ENCODE peak calls at places on chromosomes 3 and 15, in six cellular contexts. One of them, this sample, is unnamed.

GRCh38 chr15:58430224-58430787 is 1.5 kb upstream of the LIPC start:
- DNase-seq in adrenal gland: no peak
- DNase-seq in pancreas: no peak
- DNase-seq in mesendoderm: no peak
- DNase-seq in upper lobe of right lung: no peak
- DNase-seq in uterus: no peak
- DNase-seq in this sample: no peak

GRCh38 chr3:112074006-112074405 is 12.2 kb upstream of the C3orf52 start:
- DNase-seq in adrenal gland: no peak
- DNase-seq in pancreas: no peak
- DNase-seq in mesendoderm: no peak
- DNase-seq in upper lobe of right lung: no peak
- DNase-seq in uterus: no peak
- DNase-seq in this sample: no peak

GRCh38 chr15:82043726-82044372 is 2.0 kb downstream of the MEX3B start:
- DNase-seq in adrenal gland: no peak
- DNase-seq in pancreas: peak; percentile 57
- DNase-seq in mesendoderm: peak; percentile 19
- DNase-seq in upper lobe of right lung: no peak
- DNase-seq in uterus: peak; percentile 30
- DNase-seq in this sample: no peak

GRCh38 chr3:48926425-48927392 is 8.1 kb downstream of the ARIH2 start:
- DNase-seq in adrenal gland: no peak
- DNase-seq in pancreas: no peak
- DNase-seq in mesendoderm: no peak
- DNase-seq in upper lobe of right lung: no peak
- DNase-seq in uterus: no peak
- DNase-seq in this sample: no peak

GRCh38 chr3:67296039-67296892 is 298.2 kb downstream of the KBTBD8 start:
- DNase-seq in adrenal gland: no peak
- DNase-seq in pancreas: no peak
- DNase-seq in mesendoderm: peak; percentile 93
- DNase-seq in upper lobe of right lung: no peak
- DNase-seq in uterus: no peak
- DNase-seq in this sample: no peak

GRCh38 chr3:49873623-49874022 is 3.9 kb upstream of the CAMKV start:
- DNase-seq in adrenal gland: no peak
- DNase-seq in pancreas: no peak
- DNase-seq in mesendoderm: no peak
- DNase-seq in upper lobe of right lung: no peak
- DNase-seq in uterus: no peak
- DNase-seq in this sample: no peak

GRCh38 chr15:43522247-43522646 is 4.8 kb downstream of the MAP1A start:
- DNase-seq in adrenal gland: no peak
- DNase-seq in pancreas: no peak
- DNase-seq in mesendoderm: no peak
- DNase-seq in upper lobe of right lung: no peak
- DNase-seq in uterus: no peak
- DNase-seq in this sample: no peak

GRCh38 chr3:145678401-145678800 is 482.6 kb downstream of the PLOD2 start:
- DNase-seq in adrenal gland: no peak
- DNase-seq in pancreas: no peak
- DNase-seq in mesendoderm: peak; percentile 6
- DNase-seq in upper lobe of right lung: no peak
- DNase-seq in uterus: no peak
- DNase-seq in this sample: no peak

GRCh38 chr15:60070838-60071493 is 66.9 kb downstream of the FOXB1 start:
- DNase-seq in adrenal gland: no peak
- DNase-seq in pancreas: no peak
- DNase-seq in mesendoderm: no peak
- DNase-seq in upper lobe of right lung: no peak
- DNase-seq in uterus: no peak
- DNase-seq in this sample: no peak

GRCh38 chr3:188573929-188574317 is 420.0 kb downstream of the LPP start:
- DNase-seq in adrenal gland: no peak
- DNase-seq in pancreas: no peak
- DNase-seq in mesendoderm: no peak
- DNase-seq in upper lobe of right lung: no peak
- DNase-seq in uterus: no peak
- DNase-seq in this sample: no peak

GRCh38 chr3:99933971-99934750 is 116.5 kb downstream of the CMSS1 start:
- DNase-seq in adrenal gland: no peak
- DNase-seq in pancreas: no peak
- DNase-seq in mesendoderm: peak; percentile 98
- DNase-seq in upper lobe of right lung: no peak
- DNase-seq in uterus: no peak
- DNase-seq in this sample: no peak

DNA sequence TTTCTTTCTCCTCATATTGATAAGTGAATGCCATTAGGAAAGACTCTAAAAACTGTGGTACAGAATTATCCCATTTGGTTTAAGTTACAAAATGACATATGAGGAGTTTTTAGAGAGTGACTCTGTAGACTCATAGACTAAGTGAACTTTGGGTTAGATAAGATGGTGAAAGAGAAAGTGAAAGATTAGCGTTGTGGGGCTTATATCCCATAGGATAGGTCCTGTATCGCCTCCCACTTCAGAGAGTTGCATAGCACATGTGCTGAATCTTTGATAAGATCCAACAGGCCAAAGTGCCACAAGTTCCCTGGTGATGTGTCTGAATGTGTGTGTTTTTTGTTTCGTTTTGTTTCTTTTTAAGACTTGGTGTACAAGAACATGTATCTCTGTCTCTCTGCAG is 666.9 kb downstream of the MECOM start:
- DNase-seq in adrenal gland: no peak
- DNase-seq in pancreas: no peak
- DNase-seq in mesendoderm: no peak
- DNase-seq in upper lobe of right lung: no peak
- DNase-seq in uterus: no peak
- DNase-seq in this sample: no peak
- H3K4me3 ChIP-seq in adrenal gland: no peak overlapping the region
- H3K4me3 ChIP-seq in pancreas: no peak overlapping the region
- H3K4me3 ChIP-seq in mesendoderm: no peak overlapping the region
- H3K4me3 ChIP-seq in upper lobe of right lung: no peak overlapping the region
- H3K4me3 ChIP-seq in uterus: no peak overlapping the region
- H3K4me3 ChIP-seq in this sample: no peak overlapping the region

GRCh38 chr3:5186089-5186853 is 1.2 kb upstream of the EDEM1 start:
- DNase-seq in adrenal gland: no peak
- DNase-seq in pancreas: no peak
- DNase-seq in mesendoderm: no peak
- DNase-seq in upper lobe of right lung: no peak
- DNase-seq in uterus: no peak
- DNase-seq in this sample: no peak

GRCh38 chr3:5186854-5187151 is 704 bp upstream of the EDEM1 start:
- DNase-seq in adrenal gland: no peak
- DNase-seq in pancreas: no peak
- DNase-seq in mesendoderm: no peak
- DNase-seq in upper lobe of right lung: no peak
- DNase-seq in uterus: no peak
- DNase-seq in this sample: no peak

GRCh38 chr3:5187920-5188418 is 462 bp downstream of the EDEM1 start:
- DNase-seq in adrenal gland: peak; percentile 56
- DNase-seq in pancreas: peak; percentile 77
- DNase-seq in mesendoderm: peak; percentile 65
- DNase-seq in upper lobe of right lung: peak; percentile 85
- DNase-seq in uterus: peak; percentile 31
- DNase-seq in this sample: peak; percentile 58

GRCh38 chr3:5188419-5189405 is 1.2 kb downstream of the EDEM1 start:
- DNase-seq in adrenal gland: no peak
- DNase-seq in pancreas: peak; percentile 59
- DNase-seq in mesendoderm: peak; percentile 69
- DNase-seq in upper lobe of right lung: peak; percentile 79
- DNase-seq in uterus: no peak
- DNase-seq in this sample: peak; percentile 65

DNA sequence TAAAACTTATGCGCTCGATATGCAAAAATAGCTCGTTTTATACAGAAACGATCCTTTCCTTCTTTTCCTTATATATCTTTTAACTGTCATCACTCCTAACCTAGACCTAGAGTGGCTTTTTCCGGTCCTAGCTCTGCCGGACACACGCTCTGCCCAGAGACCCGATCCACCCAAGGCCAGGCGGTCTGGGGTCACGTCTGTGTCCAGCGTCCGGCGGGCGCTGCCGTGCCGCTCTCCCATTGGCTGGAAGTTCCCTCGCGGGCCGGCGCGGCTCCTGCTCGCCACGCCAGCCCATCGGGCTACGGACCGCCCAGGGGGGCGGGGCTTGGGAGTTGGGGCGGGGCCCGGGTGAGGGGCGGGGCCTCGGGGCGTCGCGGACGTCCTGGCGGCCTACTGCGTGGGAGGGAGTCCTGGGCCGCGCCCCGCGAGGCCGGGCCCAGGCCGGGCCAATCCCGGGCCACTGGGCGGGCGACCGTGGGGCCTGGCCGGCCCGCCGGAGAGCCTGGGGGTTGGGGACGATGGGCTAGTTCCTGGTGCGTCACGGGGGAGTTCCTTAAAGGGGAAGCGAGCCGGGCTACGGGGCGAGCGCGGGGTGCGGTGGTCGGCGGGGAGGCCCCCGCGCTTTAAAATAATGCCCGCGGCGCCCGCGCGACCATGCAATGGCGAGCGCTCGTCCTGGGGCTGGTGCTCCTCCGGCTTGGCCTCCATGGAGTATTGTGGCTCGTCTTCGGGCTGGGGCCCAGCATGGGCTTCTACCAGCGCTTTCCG is at the start of gene EDEM1:
- DNase-seq in adrenal gland: peak; percentile 97
- DNase-seq in pancreas: peak; percentile 100
- DNase-seq in mesendoderm: peak; percentile 96
- DNase-seq in upper lobe of right lung: peak; percentile 98
- DNase-seq in uterus: peak; percentile 91
- DNase-seq in this sample: peak; percentile 94
- H3K4me1 ChIP-seq in adrenal gland: peaks cover 4% of the 10 kb centered on the region
- H3K4me1 ChIP-seq in pancreas: peaks cover 13% of the 10 kb centered on the region
- H3K4me1 ChIP-seq in mesendoderm: peaks cover 8% of the 10 kb centered on the region
- H3K4me1 ChIP-seq in upper lobe of right lung: peaks cover 46% of the 10 kb centered on the region
- H3K4me1 ChIP-seq in uterus: peaks cover 7% of the 10 kb centered on the region
- H3K4me1 ChIP-seq in this sample: peaks cover 16% of the 10 kb centered on the region

GRCh38 chr3:125211523-125212095 is 939 bp downstream of the SLC12A8 start:
- DNase-seq in adrenal gland: no peak
- DNase-seq in pancreas: no peak
- DNase-seq in mesendoderm: no peak
- DNase-seq in upper lobe of right lung: no peak
- DNase-seq in uterus: no peak
- DNase-seq in this sample: no peak
- H3K4me3 ChIP-seq in adrenal gland: no peak overlapping the region
- H3K4me3 ChIP-seq in pancreas: peak overlapping the region; percentile 72
- H3K4me3 ChIP-seq in mesendoderm: peak overlapping the region; percentile 62
- H3K4me3 ChIP-seq in upper lobe of right lung: peak overlapping the region; percentile 63
- H3K4me3 ChIP-seq in uterus: no peak overlapping the region
- H3K4me3 ChIP-seq in this sample: no peak overlapping the region

GRCh38 chr3:120452816-120453215 is 2.0 kb upstream of the FSTL1 start:
- DNase-seq in adrenal gland: no peak
- DNase-seq in pancreas: no peak
- DNase-seq in mesendoderm: no peak
- DNase-seq in upper lobe of right lung: no peak
- DNase-seq in uterus: no peak
- DNase-seq in this sample: no peak

GRCh38 chr3:120450261-120450913 is 405 bp downstream of the FSTL1 start:
- DNase-seq in adrenal gland: peak; percentile 46
- DNase-seq in pancreas: peak; percentile 74
- DNase-seq in mesendoderm: peak; percentile 61
- DNase-seq in upper lobe of right lung: peak; percentile 73
- DNase-seq in uterus: peak; percentile 39
- DNase-seq in this sample: no peak

GRCh38 chr3:120449701-120450216 is 1.0 kb downstream of the FSTL1 start:
- DNase-seq in adrenal gland: no peak
- DNase-seq in pancreas: no peak
- DNase-seq in mesendoderm: no peak
- DNase-seq in upper lobe of right lung: no peak
- DNase-seq in uterus: peak; percentile 49
- DNase-seq in this sample: no peak

GRCh38 chr3:120451670-120452220 is 953 bp upstream of the FSTL1 start:
- DNase-seq in adrenal gland: no peak
- DNase-seq in pancreas: no peak
- DNase-seq in mesendoderm: peak; percentile 84
- DNase-seq in upper lobe of right lung: no peak
- DNase-seq in uterus: no peak
- DNase-seq in this sample: no peak

DNA sequence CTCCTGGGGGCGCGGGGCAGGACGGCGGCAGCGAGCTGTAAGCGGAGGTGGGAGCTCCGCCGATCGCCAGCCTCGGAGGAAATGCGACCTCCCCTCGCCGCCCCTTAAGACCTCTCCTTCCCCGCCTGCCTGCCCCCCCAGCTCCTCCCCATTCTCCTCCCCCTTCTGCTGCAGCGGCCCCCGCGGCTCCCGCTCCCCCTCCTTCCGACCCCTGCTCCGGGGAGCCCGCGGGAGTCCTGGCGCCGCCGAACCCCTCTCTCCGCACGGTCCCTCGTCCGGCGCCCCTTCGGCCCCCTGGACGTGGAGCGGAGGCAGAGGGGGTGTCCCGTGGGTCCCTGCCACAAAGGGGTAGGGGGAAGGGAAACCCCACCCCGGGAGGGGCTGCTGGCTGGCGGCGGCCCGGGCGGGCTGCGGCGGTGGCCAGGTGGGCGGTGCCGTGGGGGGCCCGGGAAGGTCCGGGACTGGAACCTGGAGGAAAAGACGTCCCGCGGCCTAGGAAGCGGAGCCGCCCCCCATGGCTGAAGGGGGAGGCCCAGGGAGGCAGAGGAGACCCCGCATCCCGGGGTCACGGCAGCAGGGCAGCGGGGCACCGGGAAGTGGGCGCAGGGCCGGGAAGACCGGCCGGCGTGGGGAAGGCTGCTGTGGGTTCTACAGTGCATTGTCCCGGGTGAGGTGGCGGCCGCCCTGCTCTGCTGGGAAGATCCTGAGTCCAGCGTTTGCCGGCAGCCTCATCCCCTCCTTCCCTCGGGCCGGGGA is at the start of gene FSTL1:
- DNase-seq in adrenal gland: peak; percentile 66
- DNase-seq in pancreas: no peak
- DNase-seq in mesendoderm: peak; percentile 89
- DNase-seq in upper lobe of right lung: peak; percentile 62
- DNase-seq in uterus: peak; percentile 78
- DNase-seq in this sample: no peak
- H3K4me1 ChIP-seq in adrenal gland: peaks cover 24% of the 10 kb centered on the region
- H3K4me1 ChIP-seq in pancreas: peaks cover 5% of the 10 kb centered on the region
- H3K4me1 ChIP-seq in mesendoderm: peaks cover 6% of the 10 kb centered on the region
- H3K4me1 ChIP-seq in upper lobe of right lung: peaks cover 11% of the 10 kb centered on the region
- H3K4me1 ChIP-seq in uterus: no peaks in the 10 kb centered on the region
- H3K4me1 ChIP-seq in this sample: peaks cover 4% of the 10 kb centered on the region

GRCh38 chr15:99306694-99307338 is 55.5 kb downstream of the LRRC28 start:
- DNase-seq in adrenal gland: peak; percentile 64
- DNase-seq in pancreas: no peak
- DNase-seq in mesendoderm: no peak
- DNase-seq in upper lobe of right lung: no peak
- DNase-seq in uterus: no peak
- DNase-seq in this sample: no peak
- H3K4me3 ChIP-seq in adrenal gland: no peak overlapping the region
- H3K4me3 ChIP-seq in pancreas: no peak overlapping the region
- H3K4me3 ChIP-seq in mesendoderm: no peak overlapping the region
- H3K4me3 ChIP-seq in upper lobe of right lung: no peak overlapping the region
- H3K4me3 ChIP-seq in uterus: no peak overlapping the region
- H3K4me3 ChIP-seq in this sample: no peak overlapping the region

This sample was measured in CD4-positive, alpha-beta memory T cell.